ENCODE peak calls at places on chromosomes 13 and 19, in five cellular contexts. One of them, this sample, is unnamed.

GRCh38 chr13:24033527-24034302 is 126.8 kb upstream of the SPATA13 start:
- DNase-seq in EL: peak
- DNase-seq in neural crest cell: no peak
- DNase-seq in RWPE1: no peak
- DNase-seq in NCI-H82: no peak
- DNase-seq in this sample: no peak

GRCh38 chr19:35153701-35154534 is 617 bp upstream of the FXYD5 start:
- DNase-seq in EL: peak
- DNase-seq in neural crest cell: peak
- DNase-seq in RWPE1: peak
- DNase-seq in NCI-H82: peak
- DNase-seq in this sample: peak

GRCh38 chr19:35408284-35409171 is 37.7 kb downstream of the GPR42 start:
- DNase-seq in EL: no peak
- DNase-seq in neural crest cell: no peak
- DNase-seq in RWPE1: no peak
- DNase-seq in NCI-H82: no peak
- DNase-seq in this sample: no peak

GRCh38 chr13:66305960-66306617 is 924.0 kb downstream of the PCDH9 start:
- DNase-seq in EL: no peak
- DNase-seq in neural crest cell: no peak
- DNase-seq in RWPE1: no peak
- DNase-seq in NCI-H82: no peak
- DNase-seq in this sample: no peak

GRCh38 chr19:39360599-39360998 is 18.4 kb downstream of the SAMD4B start:
- DNase-seq in EL: no peak
- DNase-seq in neural crest cell: no peak
- DNase-seq in RWPE1: no peak
- DNase-seq in NCI-H82: no peak
- DNase-seq in this sample: no peak

GRCh38 chr19:14383556-14383897 is 2.3 kb downstream of the ADGRE5 start:
- DNase-seq in EL: peak
- DNase-seq in neural crest cell: no peak
- DNase-seq in RWPE1: no peak
- DNase-seq in NCI-H82: no peak
- DNase-seq in this sample: no peak

GRCh38 chr19:17488593-17489391 is 18.5 kb downstream of the SLC27A1 start:
- DNase-seq in EL: no peak
- DNase-seq in neural crest cell: peak
- DNase-seq in RWPE1: peak
- DNase-seq in NCI-H82: peak
- DNase-seq in this sample: peak

GRCh38 chr13:90105276-90105675 is 1242.2 kb upstream of the MIR17HG start:
- DNase-seq in EL: peak
- DNase-seq in neural crest cell: no peak
- DNase-seq in RWPE1: peak
- DNase-seq in NCI-H82: no peak
- DNase-seq in this sample: no peak

GRCh38 chr19:35513231-35513974 is at the start of gene DMKN:
- DNase-seq in EL: peak
- DNase-seq in neural crest cell: no peak
- DNase-seq in RWPE1: peak
- DNase-seq in NCI-H82: no peak
- DNase-seq in this sample: peak

GRCh38 chr19:32324631-32325215 is 20.7 kb upstream of the ZNF507 start:
- DNase-seq in EL: no peak
- DNase-seq in neural crest cell: no peak
- DNase-seq in RWPE1: no peak
- DNase-seq in NCI-H82: no peak
- DNase-seq in this sample: peak

GRCh38 chr19:18156841-18157464 is 4.0 kb downstream of the PIK3R2 start:
- DNase-seq in EL: peak
- DNase-seq in neural crest cell: no peak
- DNase-seq in RWPE1: peak
- DNase-seq in NCI-H82: peak
- DNase-seq in this sample: no peak

GRCh38 chr19:48708471-48708870 is 11.1 kb downstream of the MAMSTR start:
- DNase-seq in EL: no peak
- DNase-seq in neural crest cell: no peak
- DNase-seq in RWPE1: no peak
- DNase-seq in NCI-H82: no peak
- DNase-seq in this sample: no peak

GRCh38 chr13:53788286-53788685 is 759.7 kb downstream of the OLFM4 start:
- DNase-seq in EL: no peak
- DNase-seq in neural crest cell: no peak
- DNase-seq in RWPE1: no peak
- DNase-seq in NCI-H82: peak
- DNase-seq in this sample: no peak

GRCh38 chr13:79631260-79631659 is 150.3 kb downstream of the NDFIP2 start:
- DNase-seq in EL: peak
- DNase-seq in neural crest cell: no peak
- DNase-seq in RWPE1: peak
- DNase-seq in NCI-H82: peak
- DNase-seq in this sample: peak

GRCh38 chr19:43641333-43641732 is 1.7 kb upstream of the CADM4 start:
- DNase-seq in EL: no peak
- DNase-seq in neural crest cell: no peak
- DNase-seq in RWPE1: no peak
- DNase-seq in NCI-H82: peak
- DNase-seq in this sample: no peak

GRCh38 chr13:26678796-26679195 is 81.8 kb downstream of the GPR12 start:
- DNase-seq in EL: no peak
- DNase-seq in neural crest cell: no peak
- DNase-seq in RWPE1: no peak
- DNase-seq in NCI-H82: no peak
- DNase-seq in this sample: no peak

GRCh38 chr19:661427-662196 is 1.4 kb downstream of the RNF126 start:
- DNase-seq in EL: no peak
- DNase-seq in neural crest cell: no peak
- DNase-seq in RWPE1: peak
- DNase-seq in NCI-H82: no peak
- DNase-seq in this sample: peak

GRCh38 chr19:3652422-3652821 is 25.8 kb upstream of the CACTIN start:
- DNase-seq in EL: no peak
- DNase-seq in neural crest cell: no peak
- DNase-seq in RWPE1: no peak
- DNase-seq in NCI-H82: no peak
- DNase-seq in this sample: no peak

This sample was measured in T47D.